ENCODE peak calls at places on chromosomes 7 and 10, in five cellular contexts. Q is tibial artery, B is GM06990, P is sigmoid colon, M is H9. A is an unnamed sample. For H3K27me3, the result is how much of the 10 kb centered on the place peaks cover.

GRCh38 chr7:1571261-1571650 is 1.4 kb upstream of the PSMG3 start:
- DNase-seq in Q (no peak), B (no peak), P (no peak), M (no peak), A (no peak)

GRCh38 chr10:94287331-94287730 is 75.4 kb downstream of the NOC3L start:
- DNase-seq in Q (no peak), B (no peak), P (no peak), M (no peak), A (no peak)

GRCh38 chr10:78729366-78729765 is 339.4 kb upstream of the ZMIZ1 start:
- DNase-seq in Q (no peak), B (no peak), P (no peak), M (no peak), A (no peak)

GRCh38 chr7:20144801-20145200 is 72.4 kb downstream of the MACC1 start:
- DNase-seq in Q (no peak), B (no peak), P (no peak), M (no peak), A (no peak)

GRCh38 chr10:126175586-126176258 is 212.6 kb downstream of the ADAM12 start:
- DNase-seq in Q (no peak), B (no peak), P (no peak), M (no peak), A (peak)

GRCh38 chr10:114379631-114380041 is 24.7 kb downstream of the AFAP1L2 start:
- DNase-seq in Q (no peak), B (no peak), P (peak), M (no peak), A (no peak)

GRCh38 chr10:47164126-47164799 is 135.7 kb upstream of the GDF10 start:
- DNase-seq in Q (no peak), B (no peak), P (no peak), M (no peak), A (no peak)

GRCh38 chr7:66269978-66270377 is 64.8 kb downstream of the TPST1 start:
- DNase-seq in Q (no peak), B (no peak), P (no peak), M (no peak), A (no peak)

GRCh38 chr10:33664070-33664469 is 329.6 kb upstream of the NRP1 start:
- DNase-seq in Q (no peak), B (no peak), P (no peak), M (no peak), A (no peak)

GRCh38 chr10:91590142-91590903 is 42.5 kb downstream of the PPP1R3C start:
- DNase-seq in Q (peak), B (no peak), P (peak), M (no peak), A (no peak)

GRCh38 chr7:90879924-90880323 is 283.8 kb downstream of the CDK14 start:
- DNase-seq in Q (peak), B (no peak), P (no peak), M (no peak), A (no peak)

GRCh38 chr7:135774284-135774683 is 25.7 kb upstream of the FAM180A start:
- DNase-seq in Q (no peak), B (no peak), P (no peak), M (no peak), A (no peak)

GRCh38 chr7:45229130-45229920 is 71.7 kb downstream of the RAMP3 start:
- DNase-seq in Q (no peak), B (no peak), P (no peak), M (no peak), A (no peak)

GRCh38 chr7:88344956-88345832 is 38.5 kb upstream of the STEAP4 start:
- DNase-seq in Q (no peak), B (no peak), P (peak), M (peak), A (peak)

GRCh38 chr7:138465046-138465445 is 5.0 kb downstream of the TRIM24 start:
- DNase-seq in Q (no peak), B (no peak), P (no peak), M (no peak), A (no peak)

GRCh38 chr10:86632951-86633350 is 21.4 kb upstream of the OPN4 start:
- DNase-seq in Q (no peak), B (no peak), P (no peak), M (no peak), A (no peak)

GRCh38 chr7:44629825-44630580 is 23.6 kb downstream of the OGDH start:
- DNase-seq in Q (no peak), B (no peak), P (no peak), M (no peak), A (no peak)

GRCh38 chr7:33692956-33693355 is 212.4 kb upstream of the BMPER start:
- DNase-seq in Q (no peak), B (no peak), P (no peak), M (no peak), A (no peak)

GRCh38 chr10:125262414-125262813 is 102.1 kb upstream of the CTBP2 start:
- DNase-seq in Q (no peak), B (no peak), P (no peak), M (no peak), A (no peak)

GRCh38 chr10:56178210-56178609 is 182.8 kb downstream of the ZWINT start:
- DNase-seq in Q (no peak), B (no peak), P (no peak), M (no peak), A (no peak)

GRCh38 chr10:35194906-35195305 is 68.3 kb downstream of the CREM start:
- DNase-seq in Q (no peak), B (no peak), P (no peak), M (no peak), A (no peak)

GRCh38 chr7:157726764-157727163 is 390.0 kb downstream of the DNAJB6 start:
- DNase-seq in Q (no peak), B (no peak), P (no peak), M (no peak), A (no peak)
- H3K27me3 ChIP-seq in Q (under half), B (under half), P (under half), M (under half), A (under half)

DNA sequence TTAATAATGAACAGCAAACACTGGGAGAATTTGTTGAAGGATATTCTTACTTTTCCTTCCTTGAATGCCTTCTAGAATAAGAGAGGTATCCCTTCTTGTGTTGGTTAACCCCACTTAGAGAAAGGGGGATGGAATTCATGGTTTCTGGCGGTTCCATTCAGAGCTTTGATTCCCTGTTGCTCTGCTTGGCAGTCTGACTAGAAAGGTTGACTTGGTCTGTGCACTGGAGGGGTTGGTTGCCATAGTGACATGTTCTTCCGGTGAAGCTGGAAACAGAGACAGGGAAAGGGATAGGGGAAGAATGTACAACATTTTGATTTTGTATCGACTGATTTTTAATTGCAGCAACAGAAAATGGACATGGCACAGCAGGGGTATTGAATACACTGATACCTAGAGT is 2.5 kb downstream of the TMEM178B start:
- DNase-seq in Q (no peak), B (no peak), P (no peak), M (no peak), A (peak)
- H3K27me3 ChIP-seq in Q (under half), B (under half), P (under half), M (under half), A (under half)

GRCh38 chr10:99558708-99559107 is 26.0 kb downstream of the NKX2-3 start:
- DNase-seq in Q (no peak), B (no peak), P (no peak), M (no peak), A (no peak)
- H3K27me3 ChIP-seq in Q (under half), B (under half), P (under half), M (under half), A (under half)

GRCh38 chr7:129680400-129680799 is 68.9 kb downstream of the NRF1 start:
- DNase-seq in Q (no peak), B (no peak), P (no peak), M (no peak), A (no peak)

GRCh38 chr7:129676017-129676897 is 64.7 kb downstream of the NRF1 start:
- DNase-seq in Q (no peak), B (no peak), P (no peak), M (no peak), A (no peak)

GRCh38 chr7:129675521-129675920 is 64.0 kb downstream of the NRF1 start:
- DNase-seq in Q (no peak), B (no peak), P (no peak), M (no peak), A (no peak)

GRCh38 chr7:129678606-129679005 is 67.1 kb downstream of the NRF1 start:
- DNase-seq in Q (no peak), B (no peak), P (no peak), M (no peak), A (no peak)

DNA sequence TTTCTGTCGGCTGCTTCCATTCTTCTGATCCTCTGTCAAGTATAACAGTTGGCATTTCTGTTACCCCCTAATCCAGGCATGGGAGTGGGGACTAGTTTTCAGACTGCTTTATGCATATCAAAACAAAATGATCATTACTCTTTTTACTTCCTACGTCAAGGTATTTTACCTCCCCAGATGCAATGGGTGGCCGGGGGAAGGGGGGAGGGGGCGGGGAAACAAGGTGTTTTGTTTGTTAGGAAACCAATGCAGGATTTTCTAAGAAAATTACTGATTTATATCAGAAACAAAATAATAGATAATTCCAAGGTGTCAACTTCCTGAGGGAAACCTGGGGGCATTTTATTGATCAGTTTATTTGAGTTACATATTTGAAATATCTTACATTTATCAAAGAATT is 66.3 kb downstream of the NRF1 start:
- DNase-seq in Q (no peak), B (no peak), P (no peak), M (no peak), A (peak)
- H3K27me3 ChIP-seq in Q (under half), B (under half), P (under half), M (under half), A (under half)

GRCh38 chr10:43226851-43227845 is 39.7 kb downstream of the RASGEF1A start:
- DNase-seq in Q (peak), B (no peak), P (peak), M (peak), A (peak)

GRCh38 chr10:43229208-43230061 is 37.4 kb downstream of the RASGEF1A start:
- DNase-seq in Q (peak), B (no peak), P (peak), M (peak), A (peak)

GRCh38 chr10:43230101-43230908 is 36.6 kb downstream of the RASGEF1A start:
- DNase-seq in Q (peak), B (no peak), P (peak), M (peak), A (peak)

GRCh38 chr10:43227911-43228782 is 38.7 kb downstream of the RASGEF1A start:
- DNase-seq in Q (peak), B (no peak), P (peak), M (peak), A (peak)

GRCh38 chr10:43228783-43229207 is 38.1 kb downstream of the RASGEF1A start:
- DNase-seq in Q (peak), B (no peak), P (peak), M (no peak), A (peak)
- H3K27me3 ChIP-seq in Q (under half), B (under half), P (under half), M (under half), A (under half)

DNA sequence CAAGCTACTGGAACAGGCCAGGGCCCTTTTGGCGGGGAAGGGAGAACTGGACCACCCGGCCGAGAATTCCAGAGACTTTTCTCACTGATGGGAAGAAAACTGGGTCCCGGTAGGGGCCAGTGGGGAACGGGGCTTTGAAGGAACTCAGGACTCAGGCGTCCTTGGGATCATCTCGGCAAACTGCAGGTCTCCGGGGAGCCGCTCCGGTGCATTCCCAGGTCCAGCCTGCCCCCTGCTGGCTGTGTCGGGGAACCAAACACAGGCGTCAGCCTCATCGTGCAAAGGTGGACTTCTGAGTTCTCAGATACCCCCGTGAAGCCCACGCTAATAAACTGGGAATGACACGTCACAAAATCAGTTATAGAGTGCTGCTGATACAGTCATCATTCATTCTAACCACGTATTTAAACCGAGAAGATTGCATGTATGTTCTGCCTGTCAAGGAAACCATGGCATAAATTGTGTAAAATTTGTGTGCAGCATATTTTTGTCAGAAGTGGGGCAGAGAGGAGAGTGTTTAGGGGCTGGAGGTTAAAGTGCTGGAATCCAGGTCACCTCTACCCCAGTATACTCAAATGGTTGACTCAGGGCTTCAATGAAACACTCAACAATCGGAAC is 76.1 kb upstream of the CPXM2 start:
- DNase-seq in Q (peak), B (peak), P (peak), M (peak), A (peak)
- H3K27me3 ChIP-seq in Q (under half), B (under half), P (under half), M (under half), A (under half)

GRCh38 chr7:25884265-25884664 is 267.7 kb upstream of the NFE2L3 start:
- DNase-seq in Q (no peak), B (no peak), P (no peak), M (no peak), A (no peak)
- H3K27me3 ChIP-seq in Q (under half), B (under half), P (under half), M (under half), A (under half)

DNA sequence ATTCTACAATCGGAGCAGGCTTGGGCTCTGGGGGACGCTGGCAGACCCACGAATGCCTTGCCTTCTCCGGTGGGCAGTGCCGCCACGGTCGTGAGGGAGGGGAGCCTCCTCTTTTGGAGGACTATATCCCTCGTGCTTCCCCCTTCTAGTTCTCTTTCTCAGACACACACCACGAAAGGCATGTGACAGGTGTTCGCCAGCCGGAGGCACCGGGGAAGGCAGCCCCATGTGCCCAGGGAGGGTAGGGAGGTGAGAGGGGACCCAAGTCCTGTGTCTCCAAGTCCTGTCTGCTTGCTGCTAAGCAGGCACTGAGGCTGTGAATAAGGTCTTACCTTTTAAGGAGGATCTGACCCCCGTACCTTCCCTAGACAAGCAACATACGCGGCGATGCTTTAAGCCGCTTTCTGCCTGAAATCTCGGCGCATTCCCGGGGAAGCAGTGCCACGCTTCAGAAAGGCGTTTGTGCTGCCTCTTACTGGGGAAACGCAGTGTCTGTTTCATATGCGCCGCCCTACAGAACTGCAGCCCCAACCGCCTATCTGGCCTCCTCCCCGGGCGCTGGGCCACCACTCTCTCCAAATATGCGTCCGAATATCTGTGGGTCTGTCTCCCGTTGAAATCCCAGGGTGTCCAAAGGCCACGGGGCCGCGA is 809 bp downstream of the PLXNA4 start:
- DNase-seq in Q (peak), B (no peak), P (peak), M (peak), A (peak)
- H3K27me3 ChIP-seq in Q (under half), B (under half), P (under half), M (half or more), A (half or more)

A was measured in H7.